ENCODE peak calls at places on chromosomes 3 and 15, in four cellular contexts. P, G, K and Q are unnamed samples.

GRCh38 chr15:75532413-75533250 is 46.5 kb downstream of the PTPN9 start:
- DNase-seq in P (peak; percentile 76), G (peak; percentile 57), K (peak; percentile 33), Q (peak; percentile 46)

GRCh38 chr15:92889390-92890113 is 10.6 kb upstream of the CHD2 start:
- DNase-seq in P (no peak), G (no peak), K (no peak), Q (no peak)

GRCh38 chr3:83076041-83076440 is 1314.6 kb upstream of the GBE1 start:
- DNase-seq in P (no peak), G (no peak), K (no peak), Q (no peak)

GRCh38 chr15:67967871-67968423 is 86.2 kb upstream of the PIAS1 start:
- DNase-seq in P (peak; percentile 74), G (no peak), K (peak; percentile 83), Q (peak; percentile 72)

GRCh38 chr3:11379238-11379823 is 107.1 kb downstream of the ATG7 start:
- DNase-seq in P (peak; percentile 29), G (peak; percentile 24), K (no peak), Q (peak; percentile 30)

GRCh38 chr15:56032366-56032765 is 39.0 kb upstream of the NEDD4 start:
- DNase-seq in P (no peak), G (peak; percentile 32), K (no peak), Q (no peak)

GRCh38 chr3:108225221-108225620 is 3.0 kb upstream of the IFT57 start:
- DNase-seq in P (no peak), G (no peak), K (no peak), Q (no peak)

GRCh38 chr3:152657002-152657400 is 177.9 kb upstream of the P2RY1 start:
- DNase-seq in P (no peak), G (no peak), K (no peak), Q (no peak)

GRCh38 chr3:125394406-125394805 is 19.3 kb upstream of the ZNF148 start:
- DNase-seq in P (no peak), G (peak; percentile 30), K (no peak), Q (no peak)

GRCh38 chr3:5300638-5301037 is 113.1 kb downstream of the EDEM1 start:
- DNase-seq in P (no peak), G (no peak), K (no peak), Q (no peak)

GRCh38 chr3:5299146-5299545 is 111.6 kb downstream of the EDEM1 start:
- DNase-seq in P (no peak), G (no peak), K (no peak), Q (no peak)

GRCh38 chr3:5304188-5304587 is 116.7 kb downstream of the EDEM1 start:
- DNase-seq in P (no peak), G (no peak), K (no peak), Q (no peak)

GRCh38 chr3:5302661-5303060 is 115.2 kb downstream of the EDEM1 start:
- DNase-seq in P (no peak), G (no peak), K (no peak), Q (no peak)

GRCh38 chr3:5301671-5302297 is 114.3 kb downstream of the EDEM1 start:
- DNase-seq in P (no peak), G (no peak), K (no peak), Q (no peak)
- TF ChIP-seq ELF4 in P (no peak), G (no peak), K (no peak), Q (no peak)

DNA sequence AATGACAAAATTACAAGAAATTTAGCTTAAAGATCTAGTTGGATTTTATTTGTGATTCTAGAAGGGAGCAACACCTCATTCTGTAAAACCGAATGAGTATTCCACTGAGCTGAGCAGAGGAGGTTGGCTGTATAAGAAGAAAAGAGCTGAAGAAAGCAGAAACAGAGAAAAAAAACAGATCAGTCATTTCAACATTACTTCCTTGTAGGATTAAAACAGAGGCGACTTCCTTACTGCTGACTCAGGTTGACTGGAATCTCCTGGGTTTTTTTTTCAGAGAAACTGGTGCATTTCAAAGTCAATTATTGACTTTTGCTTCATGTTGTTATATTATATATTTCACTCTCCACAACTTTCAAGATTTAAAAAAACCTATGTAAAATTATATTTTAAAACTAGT is 368.1 kb upstream of the UBE2E2 start:
- DNase-seq in P (no peak), G (no peak), K (no peak), Q (no peak)
- TF ChIP-seq ELF4 in P (no peak), G (no peak), K (no peak), Q (no peak)

GRCh38 chr3:180755553-180755952 is 76.3 kb upstream of the CCDC39 start:
- DNase-seq in P (no peak), G (no peak), K (no peak), Q (no peak)
- TF ChIP-seq ELF4 in P (no peak), G (no peak), K (no peak), Q (no peak)

DNA sequence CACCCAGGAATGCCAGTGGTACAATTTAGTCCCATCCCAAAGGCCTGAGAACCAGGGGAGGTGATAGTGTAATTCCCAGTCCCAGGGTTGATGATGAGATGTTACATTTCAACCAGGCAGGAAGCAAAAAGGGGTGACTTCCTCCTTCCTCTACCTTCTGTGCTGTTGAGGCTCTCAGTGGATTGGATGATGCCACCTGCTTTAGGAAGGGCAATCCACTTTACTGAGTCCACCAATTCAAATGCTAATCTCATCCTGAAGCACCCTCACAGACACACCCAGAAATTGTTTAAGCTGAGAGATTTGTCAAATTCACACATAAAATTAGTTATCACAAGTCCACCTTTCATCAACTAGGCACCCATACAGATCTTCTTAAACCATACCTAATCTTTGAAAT is 418.5 kb upstream of the GOLIM4 start:
- DNase-seq in P (no peak), G (no peak), K (no peak), Q (no peak)
- TF ChIP-seq ELF4 in P (no peak), G (no peak), K (no peak), Q (no peak)

GRCh38 chr15:90482124-90483011 is 47.4 kb upstream of the CRTC3 start:
- DNase-seq in P (peak; percentile 68), G (peak; percentile 80), K (peak; percentile 60), Q (peak; percentile 62)
- TF ChIP-seq ELF4 in P (no peak), G (no peak), K (no peak), Q (no peak)

GRCh38 chr15:48675436-48675835 is 29.9 kb upstream of the FBN1 start:
- DNase-seq in P (no peak), G (no peak), K (no peak), Q (no peak)

GRCh38 chr15:48672206-48672605 is 26.7 kb upstream of the FBN1 start:
- DNase-seq in P (no peak), G (no peak), K (no peak), Q (no peak)

GRCh38 chr15:48674876-48675275 is 29.4 kb upstream of the FBN1 start:
- DNase-seq in P (no peak), G (no peak), K (no peak), Q (no peak)

GRCh38 chr15:48667701-48668100 is 22.2 kb upstream of the FBN1 start:
- DNase-seq in P (no peak), G (no peak), K (no peak), Q (no peak)

DNA sequence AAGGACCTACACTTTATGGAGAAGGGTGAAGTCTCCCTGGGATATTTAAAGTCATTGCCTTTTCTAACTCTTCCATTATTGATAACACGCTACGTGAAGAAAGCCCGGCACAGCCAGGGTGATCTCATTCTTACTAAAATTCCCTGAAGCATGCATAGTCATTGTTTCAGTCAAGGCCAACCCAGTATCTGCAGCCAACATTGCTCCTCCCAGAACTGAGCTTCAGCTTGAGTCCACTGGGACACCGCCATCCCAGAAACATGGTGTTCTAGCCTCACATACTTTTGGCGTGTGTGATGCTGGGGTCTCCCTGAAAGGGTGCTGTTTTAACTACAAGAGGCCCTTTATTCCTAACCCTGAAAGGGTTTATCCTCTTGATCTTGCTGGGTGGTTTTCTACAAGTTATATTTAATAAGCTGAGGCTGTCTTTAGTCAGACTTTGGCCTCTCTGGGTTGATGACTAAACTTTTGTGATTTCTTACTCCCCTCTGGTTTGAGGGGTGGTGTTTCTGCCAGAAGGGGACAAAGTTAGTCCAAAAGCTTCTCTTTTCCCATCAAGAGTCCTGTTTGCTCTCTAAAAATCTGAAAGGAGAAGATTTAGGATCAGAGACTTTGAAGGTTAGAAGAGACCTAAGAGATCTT is 26.0 kb upstream of the FBN1 start:
- DNase-seq in P (peak; percentile 29), G (no peak), K (no peak), Q (no peak)
- TF ChIP-seq ELF4 in P (no peak), G (no peak), K (no peak), Q (no peak)

DNA sequence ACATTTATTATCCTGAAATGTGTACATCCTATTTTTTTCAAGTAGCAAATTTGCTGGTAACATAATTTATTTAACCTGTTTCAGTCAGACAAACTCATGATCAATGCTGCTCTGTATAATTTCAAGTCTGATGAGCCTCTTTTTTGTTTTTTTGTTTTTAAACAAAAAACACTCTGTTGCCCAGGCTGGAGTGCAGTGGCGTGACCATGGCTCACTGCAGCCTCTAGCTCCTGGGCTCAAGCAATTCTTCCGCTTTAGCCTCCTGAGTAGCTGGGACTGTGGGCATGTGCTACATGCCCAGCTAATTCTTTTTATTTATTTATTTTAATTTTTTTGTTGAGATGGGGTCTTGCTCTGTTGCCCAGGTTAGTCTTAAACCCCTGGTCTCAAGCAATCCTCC is 40.1 kb upstream of the CAPN3 start:
- DNase-seq in P (no peak), G (no peak), K (no peak), Q (no peak)
- TF ChIP-seq ELF4 in P (no peak), G (no peak), K (no peak), Q (no peak)

GRCh38 chr15:42141246-42141645 is 15.2 kb downstream of the PLA2G4F start:
- DNase-seq in P (no peak), G (no peak), K (no peak), Q (no peak)
- TF ChIP-seq ELF4 in P (no peak), G (no peak), K (no peak), Q (no peak)

GRCh38 chr3:64186667-64187064 is 38.6 kb downstream of the PRICKLE2 start:
- DNase-seq in P (no peak), G (no peak), K (no peak), Q (no peak)

GRCh38 chr3:64187065-64187959 is 38.0 kb downstream of the PRICKLE2 start:
- DNase-seq in P (no peak), G (peak; percentile 64), K (no peak), Q (peak; percentile 51)

GRCh38 chr3:64184621-64185020 is 40.6 kb downstream of the PRICKLE2 start:
- DNase-seq in P (no peak), G (no peak), K (no peak), Q (no peak)

GRCh38 chr3:64188810-64189560 is 36.3 kb downstream of the PRICKLE2 start:
- DNase-seq in P (no peak), G (no peak), K (no peak), Q (peak; percentile 15)

GRCh38 chr3:64185436-64185835 is 39.8 kb downstream of the PRICKLE2 start:
- DNase-seq in P (no peak), G (no peak), K (no peak), Q (no peak)
- TF ChIP-seq ELF4 in P (no peak), G (no peak), K (no peak), Q (no peak)